ENCODE peak calls at places on chromosomes 6 and 20, in seven cellular contexts. One of them, this sample, is unnamed.

GRCh38 chr6:53119772-53120409 is 28.8 kb downstream of the GCM1 start:
- DNase-seq in Ammon's horn: no peak
- DNase-seq in astrocyte: peak; percentile 18
- DNase-seq in cardiac septum: no peak
- DNase-seq in activated CD4-positive, alpha-beta T cell treated with anti-CD3 and anti-CD28 coated beads, Interleukin-2, amount 10 ng/mL, durations not matched to agents 7 days and 5 days: no peak
- DNase-seq in NCI-H748 treated with DMSO at 0.1 percent for 48 hours: peak; percentile 73
- DNase-seq in brain microvascular endothelial cell: peak; percentile 57
- DNase-seq in this sample: no peak

GRCh38 chr6:129500958-129501381 is 209.0 kb downstream of the ARHGAP18 start:
- DNase-seq in cardiac septum: no peak
- DNase-seq in Ammon's horn: peak; percentile 39
- DNase-seq in astrocyte: peak; percentile 47
- DNase-seq in brain microvascular endothelial cell: peak; percentile 67
- DNase-seq in activated CD4-positive, alpha-beta T cell treated with anti-CD3 and anti-CD28 coated beads, Interleukin-2, amount 10 ng/mL, durations not matched to agents 7 days and 5 days: no peak
- DNase-seq in NCI-H748 treated with DMSO at 0.1 percent for 48 hours: no peak
- DNase-seq in this sample: no peak

GRCh38 chr6:138818496-138819194 is 22.8 kb downstream of the ECT2L start:
- DNase-seq in brain microvascular endothelial cell: no peak
- DNase-seq in cardiac septum: no peak
- DNase-seq in activated CD4-positive, alpha-beta T cell treated with anti-CD3 and anti-CD28 coated beads, Interleukin-2, amount 10 ng/mL, durations not matched to agents 7 days and 5 days: no peak
- DNase-seq in NCI-H748 treated with DMSO at 0.1 percent for 48 hours: no peak
- DNase-seq in Ammon's horn: no peak
- DNase-seq in astrocyte: no peak
- DNase-seq in this sample: no peak

GRCh38 chr6:5457983-5458683 is 196.8 kb downstream of the FARS2 start:
- DNase-seq in cardiac septum: no peak
- DNase-seq in activated CD4-positive, alpha-beta T cell treated with anti-CD3 and anti-CD28 coated beads, Interleukin-2, amount 10 ng/mL, durations not matched to agents 7 days and 5 days: no peak
- DNase-seq in NCI-H748 treated with DMSO at 0.1 percent for 48 hours: peak; percentile 22
- DNase-seq in brain microvascular endothelial cell: no peak
- DNase-seq in astrocyte: no peak
- DNase-seq in Ammon's horn: no peak
- DNase-seq in this sample: no peak

GRCh38 chr6:13573669-13574110 is 711 bp upstream of the SIRT5 start:
- DNase-seq in Ammon's horn: peak; percentile 49
- DNase-seq in cardiac septum: no peak
- DNase-seq in brain microvascular endothelial cell: peak; percentile 33
- DNase-seq in astrocyte: peak; percentile 34
- DNase-seq in activated CD4-positive, alpha-beta T cell treated with anti-CD3 and anti-CD28 coated beads, Interleukin-2, amount 10 ng/mL, durations not matched to agents 7 days and 5 days: peak; percentile 11
- DNase-seq in NCI-H748 treated with DMSO at 0.1 percent for 48 hours: no peak
- DNase-seq in this sample: peak; percentile 12

GRCh38 chr20:44709380-44709779 is 5.8 kb upstream of the CCN5 start:
- DNase-seq in NCI-H748 treated with DMSO at 0.1 percent for 48 hours: no peak
- DNase-seq in cardiac septum: no peak
- DNase-seq in brain microvascular endothelial cell: no peak
- DNase-seq in astrocyte: no peak
- DNase-seq in Ammon's horn: no peak
- DNase-seq in activated CD4-positive, alpha-beta T cell treated with anti-CD3 and anti-CD28 coated beads, Interleukin-2, amount 10 ng/mL, durations not matched to agents 7 days and 5 days: no peak
- DNase-seq in this sample: no peak

GRCh38 chr20:38337561-38338140 is 8.6 kb upstream of the LBP start:
- DNase-seq in activated CD4-positive, alpha-beta T cell treated with anti-CD3 and anti-CD28 coated beads, Interleukin-2, amount 10 ng/mL, durations not matched to agents 7 days and 5 days: peak; percentile 10
- DNase-seq in astrocyte: no peak
- DNase-seq in NCI-H748 treated with DMSO at 0.1 percent for 48 hours: no peak
- DNase-seq in Ammon's horn: peak; percentile 56
- DNase-seq in cardiac septum: no peak
- DNase-seq in brain microvascular endothelial cell: peak; percentile 10
- DNase-seq in this sample: no peak

GRCh38 chr6:12113190-12113578 is 101.1 kb downstream of the HIVEP1 start:
- DNase-seq in cardiac septum: no peak
- DNase-seq in activated CD4-positive, alpha-beta T cell treated with anti-CD3 and anti-CD28 coated beads, Interleukin-2, amount 10 ng/mL, durations not matched to agents 7 days and 5 days: no peak
- DNase-seq in NCI-H748 treated with DMSO at 0.1 percent for 48 hours: no peak
- DNase-seq in astrocyte: peak; percentile 94
- DNase-seq in Ammon's horn: no peak
- DNase-seq in brain microvascular endothelial cell: peak; percentile 91
- DNase-seq in this sample: no peak

GRCh38 chr20:50281831-50282591 is 91.4 kb downstream of the CEBPB start:
- DNase-seq in brain microvascular endothelial cell: no peak
- DNase-seq in astrocyte: no peak
- DNase-seq in Ammon's horn: no peak
- DNase-seq in NCI-H748 treated with DMSO at 0.1 percent for 48 hours: no peak
- DNase-seq in activated CD4-positive, alpha-beta T cell treated with anti-CD3 and anti-CD28 coated beads, Interleukin-2, amount 10 ng/mL, durations not matched to agents 7 days and 5 days: no peak
- DNase-seq in cardiac septum: no peak
- DNase-seq in this sample: no peak

GRCh38 chr6:154302111-154302752 is 54.4 kb downstream of the IPCEF1 start:
- DNase-seq in cardiac septum: no peak
- DNase-seq in astrocyte: peak; percentile 93
- DNase-seq in Ammon's horn: peak; percentile 46
- DNase-seq in activated CD4-positive, alpha-beta T cell treated with anti-CD3 and anti-CD28 coated beads, Interleukin-2, amount 10 ng/mL, durations not matched to agents 7 days and 5 days: peak; percentile 44
- DNase-seq in brain microvascular endothelial cell: peak; percentile 78
- DNase-seq in NCI-H748 treated with DMSO at 0.1 percent for 48 hours: no peak
- DNase-seq in this sample: no peak

GRCh38 chr20:21981179-21981578 is 275.7 kb downstream of the PAX1 start:
- DNase-seq in Ammon's horn: no peak
- DNase-seq in NCI-H748 treated with DMSO at 0.1 percent for 48 hours: no peak
- DNase-seq in cardiac septum: no peak
- DNase-seq in astrocyte: peak; percentile 2
- DNase-seq in brain microvascular endothelial cell: peak; percentile 47
- DNase-seq in activated CD4-positive, alpha-beta T cell treated with anti-CD3 and anti-CD28 coated beads, Interleukin-2, amount 10 ng/mL, durations not matched to agents 7 days and 5 days: no peak
- DNase-seq in this sample: no peak

GRCh38 chr6:43785220-43785752 is 15.3 kb downstream of the VEGFA start:
- DNase-seq in activated CD4-positive, alpha-beta T cell treated with anti-CD3 and anti-CD28 coated beads, Interleukin-2, amount 10 ng/mL, durations not matched to agents 7 days and 5 days: no peak
- DNase-seq in Ammon's horn: no peak
- DNase-seq in astrocyte: no peak
- DNase-seq in NCI-H748 treated with DMSO at 0.1 percent for 48 hours: no peak
- DNase-seq in cardiac septum: no peak
- DNase-seq in brain microvascular endothelial cell: no peak
- DNase-seq in this sample: no peak

GRCh38 chr20:58141971-58142842 is 86.2 kb downstream of the ANKRD60 start:
- DNase-seq in astrocyte: no peak
- DNase-seq in cardiac septum: peak; percentile 36
- DNase-seq in brain microvascular endothelial cell: no peak
- DNase-seq in Ammon's horn: no peak
- DNase-seq in NCI-H748 treated with DMSO at 0.1 percent for 48 hours: no peak
- DNase-seq in activated CD4-positive, alpha-beta T cell treated with anti-CD3 and anti-CD28 coated beads, Interleukin-2, amount 10 ng/mL, durations not matched to agents 7 days and 5 days: peak; percentile 1
- DNase-seq in this sample: no peak

GRCh38 chr6:110513001-110513400 is 36.6 kb upstream of the SLC22A16 start:
- DNase-seq in Ammon's horn: no peak
- DNase-seq in brain microvascular endothelial cell: no peak
- DNase-seq in astrocyte: no peak
- DNase-seq in cardiac septum: no peak
- DNase-seq in activated CD4-positive, alpha-beta T cell treated with anti-CD3 and anti-CD28 coated beads, Interleukin-2, amount 10 ng/mL, durations not matched to agents 7 days and 5 days: no peak
- DNase-seq in NCI-H748 treated with DMSO at 0.1 percent for 48 hours: peak; percentile 29
- DNase-seq in this sample: no peak

GRCh38 chr6:157867981-157868380 is 44.9 kb downstream of the SNX9 start:
- DNase-seq in brain microvascular endothelial cell: no peak
- DNase-seq in astrocyte: no peak
- DNase-seq in NCI-H748 treated with DMSO at 0.1 percent for 48 hours: no peak
- DNase-seq in activated CD4-positive, alpha-beta T cell treated with anti-CD3 and anti-CD28 coated beads, Interleukin-2, amount 10 ng/mL, durations not matched to agents 7 days and 5 days: no peak
- DNase-seq in Ammon's horn: no peak
- DNase-seq in cardiac septum: no peak
- DNase-seq in this sample: no peak

GRCh38 chr20:48824830-48825550 is 2.8 kb downstream of the PREX1 start:
- DNase-seq in NCI-H748 treated with DMSO at 0.1 percent for 48 hours: no peak
- DNase-seq in cardiac septum: no peak
- DNase-seq in Ammon's horn: no peak
- DNase-seq in activated CD4-positive, alpha-beta T cell treated with anti-CD3 and anti-CD28 coated beads, Interleukin-2, amount 10 ng/mL, durations not matched to agents 7 days and 5 days: no peak
- DNase-seq in brain microvascular endothelial cell: no peak
- DNase-seq in astrocyte: no peak
- DNase-seq in this sample: no peak

GRCh38 chr6:35402136-35402855 is 49.8 kb upstream of the FANCE start:
- DNase-seq in cardiac septum: no peak
- DNase-seq in activated CD4-positive, alpha-beta T cell treated with anti-CD3 and anti-CD28 coated beads, Interleukin-2, amount 10 ng/mL, durations not matched to agents 7 days and 5 days: no peak
- DNase-seq in Ammon's horn: no peak
- DNase-seq in brain microvascular endothelial cell: no peak
- DNase-seq in astrocyte: no peak
- DNase-seq in NCI-H748 treated with DMSO at 0.1 percent for 48 hours: no peak
- DNase-seq in this sample: no peak

GRCh38 chr6:63643862-63644261 is 8.3 kb downstream of the PHF3 start:
- DNase-seq in brain microvascular endothelial cell: peak; percentile 15
- DNase-seq in activated CD4-positive, alpha-beta T cell treated with anti-CD3 and anti-CD28 coated beads, Interleukin-2, amount 10 ng/mL, durations not matched to agents 7 days and 5 days: peak; percentile 36
- DNase-seq in cardiac septum: no peak
- DNase-seq in NCI-H748 treated with DMSO at 0.1 percent for 48 hours: no peak
- DNase-seq in astrocyte: no peak
- DNase-seq in Ammon's horn: no peak
- DNase-seq in this sample: no peak

GRCh38 chr6:113102761-113103160 is 754.4 kb upstream of the MARCKS start:
- DNase-seq in brain microvascular endothelial cell: peak; percentile 37
- DNase-seq in Ammon's horn: no peak
- DNase-seq in astrocyte: peak; percentile 67
- DNase-seq in cardiac septum: no peak
- DNase-seq in activated CD4-positive, alpha-beta T cell treated with anti-CD3 and anti-CD28 coated beads, Interleukin-2, amount 10 ng/mL, durations not matched to agents 7 days and 5 days: no peak
- DNase-seq in NCI-H748 treated with DMSO at 0.1 percent for 48 hours: no peak
- DNase-seq in this sample: no peak

GRCh38 chr6:13453771-13454251 is 33.6 kb downstream of the GFOD1 start:
- DNase-seq in cardiac septum: no peak
- DNase-seq in brain microvascular endothelial cell: peak; percentile 23
- DNase-seq in NCI-H748 treated with DMSO at 0.1 percent for 48 hours: no peak
- DNase-seq in Ammon's horn: no peak
- DNase-seq in astrocyte: peak; percentile 50
- DNase-seq in activated CD4-positive, alpha-beta T cell treated with anti-CD3 and anti-CD28 coated beads, Interleukin-2, amount 10 ng/mL, durations not matched to agents 7 days and 5 days: peak; percentile 16
- DNase-seq in this sample: peak; percentile 31

GRCh38 chr6:5471637-5472430 is 210.5 kb downstream of the FARS2 start:
- DNase-seq in NCI-H748 treated with DMSO at 0.1 percent for 48 hours: peak; percentile 84
- DNase-seq in cardiac septum: no peak
- DNase-seq in astrocyte: peak; percentile 36
- DNase-seq in Ammon's horn: peak; percentile 71
- DNase-seq in brain microvascular endothelial cell: no peak
- DNase-seq in activated CD4-positive, alpha-beta T cell treated with anti-CD3 and anti-CD28 coated beads, Interleukin-2, amount 10 ng/mL, durations not matched to agents 7 days and 5 days: no peak
- DNase-seq in this sample: no peak

GRCh38 chr6:3023663-3024483 is 24.2 kb downstream of the NQO2 start:
- DNase-seq in brain microvascular endothelial cell: peak; percentile 91
- DNase-seq in activated CD4-positive, alpha-beta T cell treated with anti-CD3 and anti-CD28 coated beads, Interleukin-2, amount 10 ng/mL, durations not matched to agents 7 days and 5 days: peak; percentile 90
- DNase-seq in NCI-H748 treated with DMSO at 0.1 percent for 48 hours: peak; percentile 62
- DNase-seq in Ammon's horn: peak; percentile 80
- DNase-seq in astrocyte: peak; percentile 77
- DNase-seq in cardiac septum: peak; percentile 98
- DNase-seq in this sample: peak; percentile 68

GRCh38 chr6:108903796-108904195 is 55.6 kb downstream of the ARMC2 start:
- DNase-seq in brain microvascular endothelial cell: no peak
- DNase-seq in astrocyte: no peak
- DNase-seq in NCI-H748 treated with DMSO at 0.1 percent for 48 hours: no peak
- DNase-seq in activated CD4-positive, alpha-beta T cell treated with anti-CD3 and anti-CD28 coated beads, Interleukin-2, amount 10 ng/mL, durations not matched to agents 7 days and 5 days: no peak
- DNase-seq in Ammon's horn: no peak
- DNase-seq in cardiac septum: no peak
- DNase-seq in this sample: no peak

GRCh38 chr6:14921878-14922277 is 324.0 kb upstream of the JARID2 start:
- DNase-seq in astrocyte: no peak
- DNase-seq in activated CD4-positive, alpha-beta T cell treated with anti-CD3 and anti-CD28 coated beads, Interleukin-2, amount 10 ng/mL, durations not matched to agents 7 days and 5 days: no peak
- DNase-seq in Ammon's horn: peak; percentile 26
- DNase-seq in NCI-H748 treated with DMSO at 0.1 percent for 48 hours: no peak
- DNase-seq in brain microvascular endothelial cell: no peak
- DNase-seq in cardiac septum: no peak
- DNase-seq in this sample: no peak

GRCh38 chr6:131039345-131039680 is 23.7 kb downstream of the EPB41L2 start:
- DNase-seq in brain microvascular endothelial cell: no peak
- DNase-seq in Ammon's horn: no peak
- DNase-seq in NCI-H748 treated with DMSO at 0.1 percent for 48 hours: no peak
- DNase-seq in activated CD4-positive, alpha-beta T cell treated with anti-CD3 and anti-CD28 coated beads, Interleukin-2, amount 10 ng/mL, durations not matched to agents 7 days and 5 days: no peak
- DNase-seq in cardiac septum: no peak
- DNase-seq in astrocyte: no peak
- DNase-seq in this sample: no peak

This sample was measured in stimulated activated CD4-positive, alpha-beta T cell treated with anti-CD3 and anti-CD28 coated beads, Interleukin-1b, Interleukin-23, amount 100 ng/mL, for 24 hours.